ENCODE peak calls at places on chromosomes 4 and X, in six cellular contexts. I is endodermal cell, E is PC-9, K is psoas muscle, O is mammary epithelial cell, C is cardiac muscle cell. Q is an unnamed sample.
A peak's percentile ranks its signal among the peaks of the same experiment; 100 is the strongest.

GRCh38 chrX:47927212-47927611 is 76.6 kb downstream of the ZNF182 start:
- DNase-seq in I (no peak), E (no peak), K (no peak), O (no peak), C (no peak), Q (no peak)

GRCh38 chrX:130109429-130110378 is 593 bp downstream of the ELF4 start:
- DNase-seq in I (peak; percentile 62), E (no peak), K (no peak), O (no peak), C (no peak), Q (no peak)

GRCh38 chr4:189121336-189121735 is 819.3 kb upstream of the FRG1 start:
- DNase-seq in I (no peak), E (no peak), K (no peak), O (no peak), C (no peak), Q (no peak)

GRCh38 chrX:132216283-132216682 is 3.0 kb downstream of the RAP2C start:
- DNase-seq in I (no peak), E (peak; percentile 49), K (no peak), O (no peak), C (peak; percentile 3), Q (no peak)

GRCh38 chr4:189787216-189788031 is 153.2 kb upstream of the FRG1 start:
- DNase-seq in I (no peak), E (no peak), K (no peak), O (no peak), C (no peak), Q (no peak)

GRCh38 chr4:180950377-180950776 is 1292.8 kb upstream of the TENM3 start:
- DNase-seq in I (no peak), E (no peak), K (no peak), O (peak; percentile 59), C (no peak), Q (no peak)

GRCh38 chr4:124265701-124266100 is 446.8 kb downstream of the ANKRD50 start:
- DNase-seq in I (no peak), E (no peak), K (no peak), O (no peak), C (peak; percentile 15), Q (no peak)

GRCh38 chrX:78493180-78493579 is 165.8 kb upstream of the CYSLTR1 start:
- DNase-seq in I (no peak), E (no peak), K (no peak), O (no peak), C (no peak), Q (no peak)

GRCh38 chrX:153638436-153639176 is 8.4 kb upstream of the DUSP9 start:
- DNase-seq in I (peak; percentile 30), E (no peak), K (peak; percentile 32), O (peak; percentile 51), C (no peak), Q (no peak)

GRCh38 chr4:32393806-32394205 is 1673.6 kb downstream of the PCDH7 start:
- DNase-seq in I (no peak), E (no peak), K (no peak), O (no peak), C (no peak), Q (no peak)

GRCh38 chr4:184932343-184932742 is 85.9 kb upstream of the HELT start:
- DNase-seq in I (peak; percentile 71), E (no peak), K (no peak), O (no peak), C (peak; percentile 5), Q (no peak)

GRCh38 chr4:119581480-119581879 is 47.1 kb downstream of the PDE5A start:
- DNase-seq in I (no peak), E (no peak), K (no peak), O (no peak), C (no peak), Q (no peak)

GRCh38 chr4:158667651-158668198 is 4.0 kb downstream of the C4orf46 start:
- DNase-seq in I (peak; percentile 62), E (peak; percentile 35), K (no peak), O (peak; percentile 13), C (peak; percentile 62), Q (no peak)

GRCh38 chr4:87038837-87039715 is 104.3 kb downstream of the AFF1 start:
- DNase-seq in I (peak; percentile 86), E (no peak), K (peak; percentile 90), O (peak; percentile 89), C (peak; percentile 78), Q (peak; percentile 50)
- H3K4me3 ChIP-seq in I (peak overlapping the region; percentile 32), E (no peak overlapping the region), K (no peak overlapping the region), O (no peak overlapping the region), C (no peak overlapping the region), Q (no peak overlapping the region)

GRCh38 chr4:81449018-81449417 is 22.7 kb downstream of the RASGEF1B start:
- DNase-seq in I (no peak), E (no peak), K (no peak), O (no peak), C (no peak), Q (no peak)
- H3K36me3 ChIP-seq in I (peaks cover 87% of the 10 kb centered on the region), E (no peaks in the 10 kb centered on the region), K (no peaks in the 10 kb centered on the region), O (no peaks in the 10 kb centered on the region), C (no peaks in the 10 kb centered on the region), Q (no peaks in the 10 kb centered on the region)

GRCh38 chr4:15703439-15703838 is 574 bp downstream of the BST1 start:
- DNase-seq in I (no peak), E (no peak), K (no peak), O (no peak), C (no peak), Q (no peak)
- H3K4me3 ChIP-seq in I (no peak overlapping the region), E (no peak overlapping the region), K (peak overlapping the region; percentile 63), O (no peak overlapping the region), C (no peak overlapping the region), Q (peak overlapping the region; percentile 41)

GRCh38 chr4:68319040-68319439 is 30.9 kb downstream of the YTHDC1 start:
- DNase-seq in I (no peak), E (no peak), K (no peak), O (no peak), C (no peak), Q (no peak)
- H3K36me3 ChIP-seq in I (peaks cover 98% of the 10 kb centered on the region), E (peaks cover 36% of the 10 kb centered on the region), K (peaks cover 2% of the 10 kb centered on the region), O (peaks cover 70% of the 10 kb centered on the region), C (peaks cover 90% of the 10 kb centered on the region), Q (peaks cover 9% of the 10 kb centered on the region)

DNA sequence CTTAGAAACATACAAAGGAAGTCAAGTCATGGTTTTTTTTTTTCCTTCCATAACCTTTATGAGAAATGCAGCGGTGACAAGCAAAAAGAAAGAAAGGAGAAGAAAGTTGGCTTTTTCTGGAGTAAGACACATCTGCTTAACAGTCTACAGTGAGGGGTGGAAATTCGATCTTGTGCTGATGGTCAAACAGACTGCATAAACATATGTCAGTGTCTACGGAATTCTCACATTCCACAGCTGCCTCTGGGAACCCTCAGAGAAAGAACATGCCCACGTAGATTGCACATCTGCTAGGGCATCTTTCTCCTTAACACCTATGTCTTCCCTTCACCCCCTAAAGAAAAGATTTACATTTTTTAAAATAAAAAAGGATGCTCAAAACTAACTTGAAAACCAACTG is 54.5 kb downstream of the PROM1 start:
- DNase-seq in I (no peak), E (no peak), K (no peak), O (no peak), C (peak; percentile 61), Q (no peak)
- H3K4me3 ChIP-seq in I (peak overlapping the region; percentile 27), E (no peak overlapping the region), K (no peak overlapping the region), O (no peak overlapping the region), C (no peak overlapping the region), Q (no peak overlapping the region)

DNA sequence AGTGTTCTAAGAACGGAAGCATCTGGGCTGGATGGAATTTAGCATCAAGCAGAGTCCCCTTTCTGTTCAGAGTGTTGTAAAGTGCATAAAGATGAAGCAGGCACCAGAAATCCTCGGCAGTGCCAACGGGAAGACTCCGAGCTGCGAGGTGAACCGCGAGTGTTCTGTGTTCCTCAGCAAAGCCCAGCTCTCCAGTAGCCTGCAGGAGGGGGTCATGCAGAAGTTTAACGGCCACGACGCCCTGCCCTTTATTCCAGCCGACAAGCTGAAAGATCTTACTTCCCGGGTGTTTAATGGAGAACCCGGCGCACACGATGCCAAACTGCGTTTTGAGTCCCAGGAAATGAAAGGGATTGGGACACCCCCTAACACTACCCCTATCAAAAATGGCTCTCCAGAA is 29.4 kb downstream of the NSD2 start:
- DNase-seq in I (no peak), E (no peak), K (no peak), O (no peak), C (no peak), Q (no peak)
- H3K36me3 ChIP-seq in I (peaks cover 51% of the 10 kb centered on the region), E (peaks cover 9% of the 10 kb centered on the region), K (no peaks in the 10 kb centered on the region), O (peaks cover 16% of the 10 kb centered on the region), C (peaks cover 18% of the 10 kb centered on the region), Q (peaks cover 12% of the 10 kb centered on the region)

DNA sequence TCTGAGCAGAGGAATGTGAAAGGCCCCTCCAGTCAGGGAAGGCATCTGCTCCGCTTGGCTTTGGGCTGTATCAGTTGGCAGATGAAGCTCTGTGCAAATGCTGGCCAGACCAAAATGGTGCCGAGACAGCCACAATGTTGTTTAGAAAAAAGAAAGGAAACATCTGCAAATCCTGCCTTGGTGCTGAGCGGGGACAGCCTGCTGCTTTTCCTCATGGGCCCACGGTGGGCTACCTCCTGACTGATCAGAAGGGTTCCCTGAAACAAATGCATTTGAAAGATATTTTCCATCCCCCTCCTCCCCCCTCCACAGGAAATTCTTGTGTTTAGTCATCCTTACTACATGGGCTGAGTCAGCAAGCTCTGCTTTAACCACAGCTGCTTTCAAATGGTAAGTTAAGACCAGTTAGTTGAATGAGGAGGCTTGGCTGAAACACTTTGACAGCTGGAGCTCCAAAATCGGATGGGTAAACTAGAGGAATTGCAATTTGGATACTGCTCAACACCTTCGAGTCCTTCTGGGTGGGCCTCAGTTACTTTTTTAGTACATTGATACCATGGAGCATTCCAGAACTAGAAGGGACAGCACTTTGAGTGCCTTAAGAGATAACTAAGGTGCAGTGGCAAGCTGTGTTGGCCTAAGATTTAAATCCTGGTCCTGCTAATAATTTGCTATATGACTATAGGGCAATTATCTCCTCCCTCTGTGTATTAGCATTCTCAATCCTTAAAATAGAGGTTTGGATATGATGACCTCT is 36.0 kb downstream of the PLAC1 start:
- DNase-seq in I (peak; percentile 54), E (peak; percentile 71), K (no peak), O (peak; percentile 77), C (peak; percentile 89), Q (no peak)
- H3K4me3 ChIP-seq in I (no peak overlapping the region), E (no peak overlapping the region), K (no peak overlapping the region), O (no peak overlapping the region), C (no peak overlapping the region), Q (no peak overlapping the region)

DNA sequence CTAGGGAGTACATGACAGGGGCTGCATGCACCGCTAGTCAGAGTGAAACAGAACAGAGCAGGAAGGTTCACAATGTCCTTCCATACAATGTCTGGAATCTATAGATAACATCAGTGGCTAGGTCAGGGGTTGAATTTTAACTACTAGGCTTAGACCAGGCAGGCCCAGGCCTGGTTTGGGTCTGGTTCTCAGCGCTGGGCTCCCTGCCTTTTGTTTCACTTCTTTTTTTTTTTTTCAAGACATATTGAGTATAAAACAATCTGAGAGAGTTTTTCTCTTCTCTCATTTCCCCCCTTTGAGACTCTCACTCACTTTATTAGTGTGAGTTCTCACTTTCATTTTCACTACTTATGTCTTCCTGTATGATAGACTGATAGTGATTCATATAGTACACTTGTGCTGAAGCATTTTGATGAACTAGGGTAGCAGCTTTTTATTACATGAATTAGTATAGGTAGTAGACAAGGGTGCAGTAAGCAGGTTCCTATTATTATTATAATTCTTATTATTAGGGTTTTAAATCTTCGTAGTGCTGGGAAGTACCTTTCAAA is 120.0 kb upstream of the ZDHHC15 start:
- DNase-seq in I (no peak), E (no peak), K (no peak), O (no peak), C (no peak), Q (no peak)
- H3K36me3 ChIP-seq in I (no peaks in the 10 kb centered on the region), E (no peaks in the 10 kb centered on the region), K (no peaks in the 10 kb centered on the region), O (no peaks in the 10 kb centered on the region), C (no peaks in the 10 kb centered on the region), Q (no peaks in the 10 kb centered on the region)

DNA sequence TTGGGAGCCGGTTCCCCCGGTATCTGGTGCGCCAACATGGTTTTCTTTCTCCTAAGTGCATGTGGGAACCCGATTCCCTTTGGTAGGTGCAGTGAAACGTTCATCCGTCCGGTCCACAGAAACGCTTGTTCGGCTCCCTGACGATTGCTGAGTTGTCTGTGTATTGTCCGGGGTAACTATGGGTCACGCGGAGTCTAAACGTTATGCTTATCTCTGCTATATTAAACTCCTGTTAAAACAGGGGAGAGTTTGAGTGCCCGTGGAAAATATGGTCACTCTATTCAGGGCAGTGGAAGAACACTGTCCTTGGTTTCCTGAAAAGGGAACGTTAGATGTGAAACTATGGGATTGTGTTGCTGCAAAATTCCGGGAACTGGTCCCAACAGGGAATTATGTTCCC is 32.4 kb upstream of the MGST2 start:
- DNase-seq in I (no peak), E (no peak), K (no peak), O (no peak), C (no peak), Q (no peak)
- H3K4me3 ChIP-seq in I (no peak overlapping the region), E (no peak overlapping the region), K (peak overlapping the region; percentile 25), O (no peak overlapping the region), C (no peak overlapping the region), Q (no peak overlapping the region)